ENCODE peak calls at places on chromosomes 2 and 18, in four cellular contexts. C is sigmoid colon, M is breast epithelium, R is heart left ventricle. Q is an unnamed sample.

GRCh38 chr2:219073413-219074129 is 12.8 kb upstream of the IHH start:
- DNase-seq in C (no peak), M (no peak), R (no peak), Q (no peak)

GRCh38 chr18:74540689-74541421 is 6.6 kb downstream of the CNDP1 start:
- DNase-seq in C (no peak), M (no peak), R (no peak), Q (no peak)

GRCh38 chr2:161166538-161167409 is 6.5 kb downstream of the TANK start:
- DNase-seq in C (no peak), M (no peak), R (no peak), Q (no peak)

GRCh38 chr2:186912979-186913378 is 64.0 kb upstream of the ZSWIM2 start:
- DNase-seq in C (no peak), M (no peak), R (no peak), Q (no peak)

GRCh38 chr2:238143239-238143951 is 4.9 kb downstream of the KLHL30 start:
- DNase-seq in C (no peak), M (no peak), R (peak; percentile 55), Q (no peak)

GRCh38 chr2:159907914-159908313 is 109.9 kb upstream of the CD302 start:
- DNase-seq in C (no peak), M (no peak), R (no peak), Q (no peak)

GRCh38 chr2:48180557-48180956 is 274.3 kb upstream of the FBXO11 start:
- DNase-seq in C (no peak), M (no peak), R (no peak), Q (no peak)

GRCh38 chr2:55000335-55000734 is 49.9 kb downstream of the RTN4 start:
- DNase-seq in C (no peak), M (no peak), R (no peak), Q (no peak)

GRCh38 chr2:39435974-39436591 is 1.0 kb downstream of the MAP4K3 start:
- DNase-seq in C (no peak), M (no peak), R (peak; percentile 47), Q (peak; percentile 22)

GRCh38 chr2:119142822-119143221 is 15.7 kb downstream of the C1QL2 start:
- DNase-seq in C (no peak), M (no peak), R (no peak), Q (no peak)

GRCh38 chr2:109396338-109397180 is 217.2 kb downstream of the SEPTIN10 start:
- DNase-seq in C (no peak), M (no peak), R (no peak), Q (no peak)

GRCh38 chr2:126899786-126900185 is 1.1 kb downstream of the TEX51 start:
- DNase-seq in C (no peak), M (peak; percentile 31), R (no peak), Q (no peak)

GRCh38 chr2:191318037-191318728 is 73.0 kb downstream of the MYO1B start:
- DNase-seq in C (peak; percentile 73), M (no peak), R (no peak), Q (no peak)

GRCh38 chr18:25974630-25975077 is 115.8 kb downstream of the SS18 start:
- DNase-seq in C (no peak), M (no peak), R (no peak), Q (no peak)

GRCh38 chr2:220076734-220077133 is 449.3 kb downstream of the SLC4A3 start:
- DNase-seq in C (no peak), M (no peak), R (no peak), Q (no peak)

GRCh38 chr2:181623159-181623558 is 33.7 kb downstream of the CERKL start:
- DNase-seq in C (no peak), M (no peak), R (no peak), Q (no peak)

GRCh38 chr2:71589763-71590162 is 136.4 kb downstream of the DYSF start:
- DNase-seq in C (no peak), M (no peak), R (no peak), Q (no peak)

GRCh38 chr2:109275120-109276040 is 146.4 kb downstream of the SH3RF3 start:
- DNase-seq in C (no peak), M (no peak), R (no peak), Q (no peak)

GRCh38 chr18:22773944-22774343 is 159.2 kb upstream of the RBBP8 start:
- DNase-seq in C (no peak), M (no peak), R (no peak), Q (no peak)

GRCh38 chr18:35581555-35582309 is at the start of gene GALNT1:
- DNase-seq in C (no peak), M (no peak), R (no peak), Q (peak; percentile 35)

GRCh38 chr2:39061280-39061679 is 59.6 kb downstream of the SOS1 start:
- DNase-seq in C (no peak), M (no peak), R (no peak), Q (no peak)

GRCh38 chr18:36194719-36195315 is 7.5 kb downstream of the MOCOS start:
- DNase-seq in C (no peak), M (no peak), R (no peak), Q (no peak)

GRCh38 chr18:47247036-47247832 is 4.2 kb downstream of the SKOR2 start:
- DNase-seq in C (no peak), M (no peak), R (no peak), Q (no peak)

GRCh38 chr2:105581568-105581944 is 163.2 kb upstream of the NCK2 start:
- DNase-seq in C (no peak), M (no peak), R (no peak), Q (no peak)

GRCh38 chr2:203579131-203579643 is 44.1 kb upstream of the RAPH1 start:
- DNase-seq in C (no peak), M (peak; percentile 61), R (no peak), Q (no peak)

GRCh38 chr2:111694690-111695089 is 189.3 kb downstream of the ANAPC1 start:
- DNase-seq in C (peak; percentile 67), M (no peak), R (peak; percentile 32), Q (no peak)

GRCh38 chr2:25367296-25367695 is 25.6 kb upstream of the DNMT3A start:
- DNase-seq in C (no peak), M (no peak), R (no peak), Q (no peak)

GRCh38 chr2:188042412-188042811 is 249.3 kb upstream of the GULP1 start:
- DNase-seq in C (no peak), M (no peak), R (no peak), Q (no peak)

GRCh38 chr2:65298089-65298488 is 70.5 kb downstream of the ACTR2 start:
- DNase-seq in C (no peak), M (no peak), R (no peak), Q (no peak)

GRCh38 chr2:241136191-241136590 is 13.1 kb downstream of the PASK start:
- DNase-seq in C (peak; percentile 32), M (no peak), R (no peak), Q (no peak)
- TF ChIP-seq POLR2A in C (no peak), M (no peak), R (no peak), Q (no peak)

DNA sequence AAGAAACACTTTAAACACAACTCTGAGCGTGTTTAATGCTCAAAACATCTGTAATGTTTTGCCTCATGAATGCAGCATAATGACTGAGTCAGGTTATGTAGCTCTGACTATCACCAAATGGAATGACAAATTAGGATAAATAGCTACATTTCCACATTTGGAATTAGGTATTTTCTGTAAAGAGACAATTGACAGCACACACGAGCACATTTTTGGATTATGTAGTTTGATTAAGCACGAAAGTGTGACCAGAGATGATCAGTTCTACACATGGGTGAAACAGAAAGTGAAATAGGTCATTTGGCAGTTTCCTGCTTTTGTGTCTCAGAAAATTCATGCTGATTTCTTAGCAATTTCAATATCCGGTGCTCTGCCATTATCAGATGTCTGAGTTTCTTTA is 29.0 kb downstream of the LPIN1 start:
- DNase-seq in C (no peak), M (no peak), R (no peak), Q (no peak)
- H3K4me1 ChIP-seq in C (peaks cover 24% of the 10 kb centered on the region), M (no peaks in the 10 kb centered on the region), R (peaks cover 17% of the 10 kb centered on the region), Q (no peaks in the 10 kb centered on the region)

DNA sequence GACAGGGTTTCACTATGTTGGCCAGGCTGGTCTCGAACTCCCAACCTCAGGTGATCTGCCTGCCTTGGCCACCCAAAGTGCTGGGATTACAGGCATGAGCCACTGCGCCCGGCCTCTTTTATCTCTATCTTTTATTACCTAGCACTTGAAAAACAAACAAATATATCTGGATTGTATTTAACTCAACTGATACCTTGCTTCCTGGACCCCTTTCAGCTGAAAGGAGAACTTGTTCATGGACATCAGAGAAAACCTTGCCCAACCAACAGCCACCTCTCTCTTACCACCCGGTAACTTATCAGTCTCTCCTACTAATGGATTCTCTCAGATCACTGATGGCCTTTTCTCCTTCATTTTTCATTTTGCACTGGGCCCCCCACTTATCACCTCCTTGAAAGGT is 6.8 kb downstream of the RETSAT start:
- DNase-seq in C (no peak), M (no peak), R (no peak), Q (no peak)
- H3K27ac ChIP-seq in C (no peak overlapping the region), M (no peak overlapping the region), R (no peak overlapping the region), Q (no peak overlapping the region)

GRCh38 chr2:101135412-101136296 is 15.5 kb downstream of the TBC1D8 start:
- DNase-seq in C (no peak), M (no peak), R (no peak), Q (no peak)
- TF ChIP-seq POLR2A in C (no peak), M (no peak), R (no peak), Q (no peak)

GRCh38 chr2:196000551-196000950 is 68.1 kb downstream of the DNAH7 start:
- DNase-seq in C (no peak), M (no peak), R (no peak), Q (no peak)
- H3K4me1 ChIP-seq in C (no peaks in the 10 kb centered on the region), M (no peaks in the 10 kb centered on the region), R (no peaks in the 10 kb centered on the region), Q (no peaks in the 10 kb centered on the region)

GRCh38 chr2:221779614-221780067 is 207.5 kb upstream of the EPHA4 start:
- DNase-seq in C (peak; percentile 83), M (no peak), R (no peak), Q (no peak)
- H3K27ac ChIP-seq in C (peak overlapping the region; percentile 82), M (no peak overlapping the region), R (no peak overlapping the region), Q (no peak overlapping the region)

DNA sequence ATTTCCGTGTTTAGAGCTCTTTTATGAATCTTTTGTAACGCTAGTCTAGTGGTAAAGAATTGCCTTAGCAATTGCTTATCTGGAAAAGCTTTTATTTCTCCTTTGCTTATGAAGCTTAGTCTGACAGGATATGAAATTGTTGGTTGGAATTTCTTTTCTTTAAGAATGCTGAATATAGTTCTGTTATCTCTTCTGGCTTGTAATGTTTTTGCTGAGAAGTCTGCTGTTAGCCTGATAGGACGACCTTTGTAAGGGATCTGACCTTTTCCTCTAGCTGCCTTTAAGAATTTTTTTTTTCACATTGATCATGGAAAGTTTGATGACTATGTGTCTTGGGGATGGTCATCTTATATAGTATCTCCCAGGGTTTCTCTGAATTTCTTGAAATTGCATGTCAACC is 101.1 kb downstream of the TRABD2A start:
- DNase-seq in C (no peak), M (no peak), R (no peak), Q (no peak)
- TF ChIP-seq POLR2A in C (no peak), M (no peak), R (no peak), Q (no peak)

DNA sequence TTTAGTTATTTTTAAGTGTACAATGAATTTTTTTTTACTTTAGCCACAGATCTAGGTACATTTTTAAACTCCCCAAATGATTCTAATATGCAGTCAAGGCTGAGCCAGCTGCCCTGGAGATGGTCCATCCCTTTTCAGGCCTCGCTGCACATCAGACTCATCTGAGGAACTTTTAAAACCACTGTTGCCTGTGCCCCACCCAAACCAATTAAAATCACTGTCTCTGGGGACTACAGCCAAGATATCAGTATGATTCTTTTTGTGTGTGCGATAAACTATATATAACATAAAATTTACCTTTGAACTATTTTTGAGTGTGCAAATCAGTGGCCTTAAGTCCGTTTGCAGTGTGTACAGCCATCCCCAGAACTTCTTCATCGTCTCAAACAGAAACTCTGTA is 9.1 kb upstream of the MALT1 start:
- DNase-seq in C (no peak), M (no peak), R (no peak), Q (no peak)
- H3K4me1 ChIP-seq in C (no peaks in the 10 kb centered on the region), M (no peaks in the 10 kb centered on the region), R (peaks cover 9% of the 10 kb centered on the region), Q (no peaks in the 10 kb centered on the region)

Q was measured in ovary.